ENCODE peak calls at places on chromosome 7, in nine cellular contexts. C, B, Y, J, O, F, E, N and S are unnamed samples.

GRCh38 chr7:150879345-150879744 is 27.0 kb downstream of the AOC1 start:
- DNase-seq in C (no peak), J (no peak), F (no peak), B (no peak), O (no peak), Y (no peak), N (peak; percentile 55), E (no peak), S (no peak)

GRCh38 chr7:41977165-41977651 is 259.8 kb downstream of the GLI3 start:
- DNase-seq in F (no peak), E (no peak), O (no peak), B (peak; percentile 72), J (peak; percentile 73), Y (no peak), C (peak; percentile 43), N (peak; percentile 62), S (no peak)

GRCh38 chr7:43791-44540 is 148.4 kb upstream of the FAM20C start:
- DNase-seq in J (no peak), N (no peak), Y (no peak), C (no peak), B (no peak), E (no peak), F (no peak), O (no peak), S (no peak)

GRCh38 chr7:157555921-157556320 is 219.1 kb downstream of the DNAJB6 start:
- DNase-seq in O (no peak), E (no peak), C (no peak), B (no peak), N (no peak), J (no peak), Y (no peak), F (no peak), S (no peak)

GRCh38 chr7:151244156-151244870 is 4.2 kb downstream of the SMARCD3 start:
- DNase-seq in E (peak; percentile 54), B (peak; percentile 38), C (peak; percentile 40), Y (peak; percentile 74), N (peak; percentile 74), F (peak; percentile 67), J (peak; percentile 68), O (peak; percentile 71), S (peak; percentile 38)

GRCh38 chr7:144738708-144739314 is 97.0 kb downstream of the TPK1 start:
- DNase-seq in C (no peak), F (no peak), O (peak; percentile 22), J (peak; percentile 50), E (no peak), B (peak; percentile 56), N (peak; percentile 36), Y (peak; percentile 2), S (no peak)

GRCh38 chr7:16399916-16400895 is 21.1 kb downstream of the CRPPA start:
- DNase-seq in E (no peak), F (no peak), O (no peak), Y (no peak), N (peak; percentile 19), J (peak; percentile 13), C (no peak), B (no peak), S (no peak)

GRCh38 chr7:67502929-67503328 is 506.3 kb downstream of the TYW1 start:
- DNase-seq in N (no peak), E (no peak), O (no peak), B (no peak), F (no peak), Y (no peak), J (no peak), C (no peak), S (no peak)

GRCh38 chr7:138456220-138456619 is 3.8 kb upstream of the TRIM24 start:
- DNase-seq in J (no peak), O (no peak), B (no peak), Y (no peak), F (no peak), C (no peak), N (no peak), E (no peak), S (no peak)

GRCh38 chr7:128217030-128217805 is 23.9 kb upstream of the LEP start:
- DNase-seq in B (no peak), Y (no peak), J (peak; percentile 94), F (no peak), N (peak; percentile 64), O (no peak), C (no peak), E (no peak), S (no peak)

GRCh38 chr7:102874166-102874829 is 38.5 kb upstream of the LRRC17 start:
- DNase-seq in B (no peak), E (no peak), O (no peak), N (peak; percentile 94), C (peak; percentile 61), F (peak; percentile 36), J (peak; percentile 83), Y (no peak), S (no peak)

GRCh38 chr7:76037310-76037709 is 10.5 kb downstream of the STYXL1 start:
- DNase-seq in B (no peak), C (no peak), J (peak; percentile 98), N (no peak), O (no peak), Y (no peak), F (no peak), E (no peak), S (no peak)

GRCh38 chr7:101108330-101108857 is 18.5 kb upstream of the SERPINE1 start:
- DNase-seq in B (no peak), C (no peak), Y (no peak), J (no peak), N (peak; percentile 93), F (no peak), E (no peak), O (no peak), S (no peak)

GRCh38 chr7:129514683-129515082 is 12.4 kb downstream of the SMKR1 start:
- DNase-seq in Y (no peak), N (peak; percentile 55), B (no peak), E (no peak), C (no peak), J (peak; percentile 68), F (no peak), O (no peak), S (no peak)

GRCh38 chr7:32611700-32612099 is 116.4 kb downstream of the AVL9 start:
- DNase-seq in E (no peak), F (no peak), Y (no peak), C (no peak), J (no peak), B (no peak), N (no peak), O (no peak), S (no peak)